ENCODE peak calls at places on chromosomes 11 and 22, in seven cellular contexts. V is GM23338, G is fibroblast of the aortic adventitia, U is tibial artery, X is ascending aorta, S is SK-N-SH, Y is prostate gland. A is an unnamed sample.
A peak's percentile ranks its signal among the peaks of the same experiment; 100 is the strongest.

GRCh38 chr11:111066861-111067260 is 178.7 kb upstream of the POU2AF2 start:
- DNase-seq in X (no peak), S (no peak), V (no peak), G (no peak), Y (no peak), U (no peak), A (no peak)

GRCh38 chr22:38513063-38513462 is 7.0 kb upstream of the DDX17 start:
- DNase-seq in V (peak; percentile 74), G (no peak), Y (no peak), X (no peak), U (no peak), S (peak; percentile 19), A (no peak)

GRCh38 chr22:44068422-44069191 is 44.5 kb downstream of the PARVB start:
- DNase-seq in S (no peak), G (no peak), V (no peak), U (no peak), X (peak; percentile 13), Y (no peak), A (no peak)

GRCh38 chr11:9726313-9727022 is 62.6 kb downstream of the SWAP70 start:
- DNase-seq in V (no peak), X (no peak), Y (no peak), S (no peak), G (peak; percentile 65), U (no peak), A (peak; percentile 76)

GRCh38 chr11:118522571-118523072 is 4.7 kb upstream of the TTC36 start:
- DNase-seq in V (peak; percentile 71), X (no peak), Y (no peak), G (peak; percentile 27), S (peak; percentile 52), U (no peak), A (peak; percentile 66)

GRCh38 chr11:67160045-67160444 is 41.0 kb downstream of the KDM2A start:
- DNase-seq in X (no peak), U (no peak), Y (no peak), V (no peak), G (no peak), S (peak; percentile 65), A (no peak)

GRCh38 chr11:70128435-70128906 is 50.4 kb downstream of the ANO1 start:
- DNase-seq in U (peak; percentile 88), S (no peak), G (no peak), X (no peak), Y (peak; percentile 40), V (peak; percentile 49), A (peak; percentile 72)

GRCh38 chr11:28697920-28698827 is 590.0 kb downstream of the METTL15 start:
- DNase-seq in V (peak; percentile 89), U (peak; percentile 68), G (peak; percentile 77), X (no peak), S (peak; percentile 56), Y (peak; percentile 19), A (peak; percentile 71)

GRCh38 chr22:48898524-48899377 is 928.9 kb downstream of the BRD1 start:
- DNase-seq in G (no peak), V (no peak), X (no peak), S (no peak), U (peak; percentile 32), Y (no peak), A (no peak)

GRCh38 chr11:118609380-118610219 is 2.2 kb downstream of the PHLDB1 start:
- DNase-seq in G (peak; percentile 41), X (no peak), Y (no peak), V (peak; percentile 57), S (no peak), U (no peak), A (no peak)

GRCh38 chr11:86047275-86047991 is 21.5 kb downstream of the PICALM start:
- DNase-seq in S (no peak), X (no peak), G (peak; percentile 80), V (no peak), Y (no peak), U (no peak), A (peak; percentile 48)

GRCh38 chr22:30878516-30879365 is 89.8 kb downstream of the MORC2 start:
- DNase-seq in Y (no peak), G (no peak), V (no peak), U (no peak), S (peak; percentile 79), X (no peak), A (peak; percentile 12)
- H3K4me3 ChIP-seq in Y (no peak overlapping the region), G (no peak overlapping the region), V (no peak overlapping the region), U (no peak overlapping the region), S (no peak overlapping the region), X (no peak overlapping the region), A (no peak overlapping the region)

GRCh38 chr11:12099132-12099873 is 11.1 kb upstream of the MICAL2 start:
- DNase-seq in V (no peak), U (no peak), X (no peak), G (no peak), S (no peak), Y (no peak), A (no peak)
- TF ChIP-seq CTCF in V (no peak), U (no peak), X (no peak), G (peak; percentile 23), S (peak; percentile 43), Y (no peak), A (peak; percentile 26)

DNA sequence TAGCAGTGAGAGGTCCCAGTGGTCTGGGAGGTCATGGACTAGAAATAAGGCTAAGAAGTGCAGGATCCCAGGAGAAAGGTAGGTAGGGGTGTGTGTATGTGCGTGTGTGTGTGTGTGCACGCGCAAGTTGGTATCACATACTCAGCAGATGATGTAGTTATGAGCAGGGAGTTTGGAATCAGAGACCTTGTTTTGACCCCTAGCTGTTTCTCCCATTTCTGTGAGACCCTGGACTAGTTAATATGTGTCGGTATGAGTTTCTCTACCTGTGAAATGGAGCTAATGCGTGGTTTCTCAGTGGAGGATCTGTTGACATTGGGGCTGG is 1.3 kb downstream of the SERPING1 start:
- DNase-seq in G (peak; percentile 56), X (no peak), Y (no peak), U (no peak), S (no peak), V (no peak), A (peak; percentile 55)
- H3K4me3 ChIP-seq in G (peak overlapping the region; percentile 66), X (peak overlapping the region; percentile 72), Y (peak overlapping the region; percentile 48), U (peak overlapping the region; percentile 71), S (no peak overlapping the region), V (peak overlapping the region; percentile 64), A (peak overlapping the region; percentile 67)

GRCh38 chr11:93225642-93226041 is 27.9 kb upstream of the SLC36A4 start:
- DNase-seq in V (peak; percentile 8), G (peak; percentile 48), Y (no peak), U (no peak), X (no peak), S (peak; percentile 46), A (peak; percentile 59)
- TF ChIP-seq CTCF in V (no peak), G (no peak), Y (peak; percentile 47), U (peak; percentile 43), X (no peak), S (peak; percentile 59), A (peak; percentile 38)

GRCh38 chr11:101482556-101483124 is 101.2 kb downstream of the TRPC6 start:
- DNase-seq in U (no peak), V (no peak), X (no peak), Y (no peak), S (no peak), G (no peak), A (no peak)
- H3K4me3 ChIP-seq in U (no peak overlapping the region), V (no peak overlapping the region), X (no peak overlapping the region), Y (no peak overlapping the region), S (no peak overlapping the region), G (no peak overlapping the region), A (no peak overlapping the region)

DNA sequence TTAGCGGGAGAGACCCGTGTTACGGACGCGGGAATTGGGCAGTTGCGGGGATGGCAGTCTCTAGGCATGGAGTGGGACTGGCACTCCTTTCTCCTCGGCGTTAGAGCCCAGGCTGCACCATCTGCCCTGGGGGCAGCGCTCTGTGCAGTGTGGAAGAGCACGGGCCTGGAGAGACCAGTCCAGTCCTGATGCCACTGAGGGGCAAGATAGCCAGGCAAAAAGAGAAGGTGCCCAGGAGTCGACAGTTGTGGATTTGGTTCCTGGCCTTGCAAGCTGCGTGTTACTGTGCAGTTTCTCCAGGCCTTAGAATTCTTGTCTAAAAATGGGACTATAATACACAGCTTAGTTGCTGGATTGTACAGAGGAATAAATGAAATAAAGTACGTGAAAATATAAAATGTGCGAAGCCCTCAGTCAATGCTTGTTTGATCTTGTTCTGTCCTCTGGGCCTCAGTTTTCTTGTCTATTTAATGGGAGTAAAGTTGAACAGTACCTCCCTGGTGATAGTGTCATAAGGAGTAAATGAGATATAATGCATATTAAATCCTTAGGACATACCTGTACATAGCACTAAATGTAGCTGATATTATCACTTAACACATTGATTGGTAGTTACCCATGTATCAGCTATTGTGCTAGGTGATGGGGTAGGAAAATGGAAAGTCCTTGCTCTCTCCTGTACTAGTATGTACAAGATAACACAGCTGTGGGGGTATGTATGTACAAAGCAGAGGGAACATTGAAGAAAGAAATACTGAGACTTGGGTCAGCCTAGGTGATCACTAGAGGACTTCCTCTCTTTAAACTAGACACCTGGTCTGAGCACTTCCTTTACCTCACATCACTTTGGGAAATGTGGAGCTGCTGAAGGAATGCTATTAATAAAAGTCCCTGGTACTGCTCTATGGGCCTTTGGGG is 1.2 kb downstream of the ATXN10 start:
- DNase-seq in V (no peak), U (no peak), X (no peak), G (peak; percentile 24), Y (no peak), S (no peak), A (no peak)
- TF ChIP-seq CTCF in V (no peak), U (no peak), X (no peak), G (no peak), Y (no peak), S (no peak), A (no peak)

GRCh38 chr11:125129316-125129990 is 18.0 kb upstream of the TMEM218 start:
- DNase-seq in V (no peak), U (no peak), X (no peak), Y (no peak), S (no peak), G (no peak), A (no peak)

GRCh38 chr11:125128450-125128849 is 17.0 kb upstream of the TMEM218 start:
- DNase-seq in G (peak; percentile 77), S (no peak), X (no peak), Y (no peak), U (no peak), V (no peak), A (peak; percentile 74)

GRCh38 chr11:125123194-125123946 is 11.9 kb upstream of the TMEM218 start:
- DNase-seq in S (no peak), X (no peak), Y (no peak), V (no peak), U (no peak), G (no peak), A (no peak)

DNA sequence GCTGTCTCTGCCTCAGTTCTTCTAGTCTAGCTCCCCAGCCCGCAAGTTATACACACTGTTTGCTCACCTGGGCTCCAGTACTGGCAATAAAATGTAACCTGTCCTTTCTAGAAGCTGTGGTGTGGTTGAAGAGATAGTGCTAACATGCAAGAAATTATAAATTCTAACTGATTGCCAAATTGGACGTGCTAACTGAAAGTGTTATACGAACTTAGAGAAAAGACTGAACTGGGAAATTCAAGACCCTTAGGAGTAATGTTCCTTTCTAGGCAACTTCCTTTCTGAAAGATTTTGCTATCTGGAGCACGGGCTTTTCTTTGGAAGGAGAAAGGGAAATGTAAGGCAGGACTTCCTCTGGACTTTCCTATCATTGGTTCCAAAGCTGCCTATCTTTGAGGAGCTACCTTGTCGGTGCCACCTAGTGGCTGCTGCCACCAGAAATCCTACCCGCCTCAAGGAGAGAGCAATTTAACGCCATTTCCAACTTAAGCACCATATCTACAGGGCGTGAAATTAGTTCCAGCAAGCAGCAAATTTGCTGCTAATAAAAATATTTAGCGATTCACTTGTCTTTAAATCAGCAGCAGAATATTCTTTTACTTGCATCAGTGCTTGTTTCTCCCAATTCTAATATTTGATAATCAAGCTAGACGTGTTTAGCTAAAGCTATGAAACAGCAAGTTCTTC is 12.7 kb upstream of the TMEM218 start:
- DNase-seq in Y (no peak), G (peak; percentile 73), X (no peak), V (peak; percentile 87), S (peak; percentile 42), U (peak; percentile 71), A (peak; percentile 77)
- H3K4me3 ChIP-seq in Y (no peak overlapping the region), G (no peak overlapping the region), X (no peak overlapping the region), V (no peak overlapping the region), S (no peak overlapping the region), U (no peak overlapping the region), A (no peak overlapping the region)